ENCODE peak calls at places on chromosomes 1 and 21, in six cellular contexts. A is fibroblast of pulmonary artery, L is NB4, N is cardiac muscle cell, F is endodermal cell, D is pancreas. S is an unnamed sample.

GRCh38 chr1:182662121-182662890 is 22.1 kb downstream of the RGS8 start:
- DNase-seq in A (no peak), L (no peak), N (no peak), F (peak; percentile 78), D (no peak), S (no peak)

GRCh38 chr1:182679684-182680083 is 4.7 kb downstream of the RGS8 start:
- DNase-seq in A (no peak), L (no peak), N (no peak), F (no peak), D (no peak), S (peak; percentile 23)

GRCh38 chr1:171801395-171801990 is 20.0 kb downstream of the METTL13 start:
- DNase-seq in A (peak; percentile 64), L (peak; percentile 44), N (peak; percentile 63), F (peak; percentile 77), D (no peak), S (peak; percentile 65)

GRCh38 chr1:226409392-226409791 is 1.5 kb upstream of the PARP1 start:
- DNase-seq in A (no peak), L (no peak), N (no peak), F (peak; percentile 22), D (no peak), S (no peak)

GRCh38 chr1:160127865-160128523 is 12.4 kb downstream of the ATP1A2 start:
- DNase-seq in A (peak; percentile 44), L (peak; percentile 43), N (peak; percentile 54), F (no peak), D (no peak), S (peak; percentile 39)

GRCh38 chr1:161735837-161736236 is 13.7 kb upstream of the DUSP12 start:
- DNase-seq in A (no peak), L (no peak), N (no peak), F (no peak), D (no peak), S (no peak)

GRCh38 chr21:37365657-37366487 is 701 bp upstream of the DYRK1A start:
- DNase-seq in A (peak; percentile 66), L (peak; percentile 68), N (peak; percentile 79), F (peak; percentile 86), D (peak; percentile 70), S (peak; percentile 57)

GRCh38 chr1:50424940-50425375 is 1.7 kb upstream of the DMRTA2 start:
- DNase-seq in A (no peak), L (no peak), N (no peak), F (peak; percentile 75), D (no peak), S (no peak)

GRCh38 chr1:10987840-10988417 is 24.5 kb upstream of the TARDBP start:
- DNase-seq in A (no peak), L (no peak), N (no peak), F (no peak), D (no peak), S (no peak)

GRCh38 chr1:172287207-172287606 is 133.3 kb upstream of the C1orf105 start:
- DNase-seq in A (peak; percentile 76), L (no peak), N (peak; percentile 83), F (no peak), D (peak; percentile 77), S (peak; percentile 88)

GRCh38 chr1:150622219-150622975 is 7.0 kb downstream of the ENSA start:
- DNase-seq in A (no peak), L (no peak), N (no peak), F (peak; percentile 74), D (no peak), S (no peak)

GRCh38 chr1:64246294-64246917 is 43.0 kb downstream of the UBE2U start:
- DNase-seq in A (peak; percentile 66), L (peak; percentile 45), N (peak; percentile 66), F (no peak), D (no peak), S (peak; percentile 71)

GRCh38 chr1:84756455-84757082 is 66.3 kb upstream of the SSX2IP start:
- DNase-seq in A (no peak), L (no peak), N (no peak), F (no peak), D (no peak), S (no peak)

GRCh38 chr1:87325982-87326738 is 2.5 kb upstream of the LMO4 start:
- DNase-seq in A (peak; percentile 73), L (peak; percentile 64), N (peak; percentile 70), F (peak; percentile 77), D (peak; percentile 41), S (peak; percentile 70)

GRCh38 chr21:38352536-38353219 is 95.9 kb downstream of the KCNJ15 start:
- DNase-seq in A (peak; percentile 82), L (peak; percentile 43), N (peak; percentile 80), F (peak; percentile 92), D (peak; percentile 45), S (peak; percentile 85)

GRCh38 chr1:56417636-56418035 is 161.7 kb downstream of the PLPP3 start:
- DNase-seq in A (peak; percentile 42), L (no peak), N (peak; percentile 39), F (no peak), D (no peak), S (no peak)

GRCh38 chr1:165241952-165242351 is 114.6 kb downstream of the LMX1A start:
- DNase-seq in A (no peak), L (no peak), N (no peak), F (no peak), D (no peak), S (no peak)

GRCh38 chr1:204326891-204327290 is 32.8 kb downstream of the PLEKHA6 start:
- DNase-seq in A (no peak), L (no peak), N (no peak), F (no peak), D (no peak), S (no peak)

GRCh38 chr1:48471103-48471502 is 901 bp downstream of the SPATA6 start:
- DNase-seq in A (peak; percentile 28), L (no peak), N (peak; percentile 27), F (peak; percentile 55), D (no peak), S (peak; percentile 16)

GRCh38 chr1:67560580-67561285 is 124.3 kb upstream of the GADD45A start:
- DNase-seq in A (peak; percentile 42), L (no peak), N (peak; percentile 50), F (no peak), D (no peak), S (peak; percentile 77)

GRCh38 chr1:15997637-15998280 is 6.3 kb upstream of the SRARP start:
- DNase-seq in A (no peak), L (no peak), N (no peak), F (no peak), D (no peak), S (no peak)

GRCh38 chr21:31161157-31161556 is 122.9 kb upstream of the KRTAP19-8 start:
- DNase-seq in A (no peak), L (no peak), N (peak; percentile 30), F (peak; percentile 91), D (no peak), S (peak; percentile 13)

GRCh38 chr1:15452216-15452615 is 4.3 kb upstream of the CELA2A start:
- DNase-seq in A (no peak), L (no peak), N (no peak), F (no peak), D (no peak), S (no peak)

GRCh38 chr1:112727716-112728115 is 12.6 kb upstream of the PPM1J start:
- DNase-seq in A (no peak), L (no peak), N (no peak), F (peak; percentile 63), D (no peak), S (no peak)

GRCh38 chr1:97947751-97948150 is 26.9 kb upstream of the DPYD start:
- DNase-seq in A (no peak), L (no peak), N (peak; percentile 19), F (no peak), D (no peak), S (peak; percentile 19)

GRCh38 chr1:167305705-167306277 is 85.1 kb downstream of the POU2F1 start:
- DNase-seq in A (no peak), L (no peak), N (no peak), F (no peak), D (no peak), S (no peak)

GRCh38 chr1:28163496-28164120 is 12.9 kb downstream of the PTAFR start:
- DNase-seq in A (peak; percentile 63), L (no peak), N (peak; percentile 74), F (peak; percentile 58), D (no peak), S (peak; percentile 71)

GRCh38 chr1:8439015-8439702 is 121.2 kb downstream of the SLC45A1 start:
- DNase-seq in A (peak; percentile 87), L (peak; percentile 77), N (peak; percentile 91), F (peak; percentile 88), D (peak; percentile 75), S (peak; percentile 89)

GRCh38 chr1:84698718-84699117 is 8.5 kb upstream of the SSX2IP start:
- DNase-seq in A (peak; percentile 87), L (no peak), N (peak; percentile 86), F (no peak), D (no peak), S (peak; percentile 91)

GRCh38 chr1:228944991-228945390 is 209.7 kb downstream of the RHOU start:
- DNase-seq in A (peak; percentile 63), L (peak; percentile 48), N (peak; percentile 75), F (no peak), D (no peak), S (peak; percentile 53)

GRCh38 chr1:218665216-218665615 is 320.1 kb downstream of the TGFB2 start:
- DNase-seq in A (peak; percentile 76), L (no peak), N (peak; percentile 78), F (no peak), D (no peak), S (peak; percentile 93)

GRCh38 chr1:13697738-13698137 is 2.2 kb upstream of the PRDM2 start:
- DNase-seq in A (no peak), L (peak; percentile 25), N (no peak), F (no peak), D (no peak), S (no peak)
- TF ChIP-seq CTCF in A (no peak), L (peak; percentile 18), N (no peak), F (peak; percentile 21), D (no peak), S (peak; percentile 10)

GRCh38 chr1:239920214-239920613 is 171.5 kb upstream of the FMN2 start:
- DNase-seq in A (no peak), L (no peak), N (no peak), F (no peak), D (no peak), S (no peak)
- H3K4me3 ChIP-seq in A (no peak overlapping the region), L (no peak overlapping the region), N (no peak overlapping the region), F (no peak overlapping the region), D (no peak overlapping the region), S (no peak overlapping the region)

GRCh38 chr1:227449051-227449450 is 114.3 kb upstream of the ZNF678 start:
- DNase-seq in A (no peak), L (peak; percentile 64), N (peak; percentile 56), F (peak; percentile 83), D (no peak), S (no peak)
- TF ChIP-seq CTCF in A (peak; percentile 37), L (peak; percentile 45), N (peak; percentile 44), F (peak; percentile 75), D (no peak), S (peak; percentile 34)

GRCh38 chr21:23579573-23579972 is 2027.7 kb downstream of the MRPL39 start:
- DNase-seq in A (no peak), L (no peak), N (no peak), F (no peak), D (no peak), S (no peak)

GRCh38 chr21:23574932-23575331 is 2032.3 kb downstream of the MRPL39 start:
- DNase-seq in A (no peak), L (no peak), N (no peak), F (peak; percentile 67), D (no peak), S (no peak)

DNA sequence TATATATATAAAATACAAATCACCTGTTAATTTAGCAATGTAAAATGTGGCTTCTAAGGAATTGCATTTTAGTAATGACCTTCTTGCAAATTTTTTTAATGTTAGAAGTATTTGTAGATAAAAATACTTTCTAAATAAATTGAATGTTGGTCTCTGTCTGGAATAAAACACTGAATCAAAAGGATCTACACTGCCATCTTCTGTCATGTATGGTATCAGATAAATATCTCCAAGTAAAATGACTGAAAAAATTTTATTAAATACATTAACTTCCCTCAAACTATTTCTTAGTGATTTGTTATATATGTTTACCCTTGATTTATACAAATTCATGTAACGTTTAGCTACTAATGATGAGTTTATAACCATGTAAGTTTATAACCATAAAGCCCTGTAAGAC is 2029.3 kb downstream of the MRPL39 start:
- DNase-seq in A (no peak), L (no peak), N (no peak), F (no peak), D (no peak), S (no peak)
- H3K4me3 ChIP-seq in A (no peak overlapping the region), L (no peak overlapping the region), N (no peak overlapping the region), F (no peak overlapping the region), D (no peak overlapping the region), S (no peak overlapping the region)